ENCODE peak calls at places on chromosomes 6 and 20, in four cellular contexts. B is cardiac fibroblast, P is choroid plexus epithelial cell, Z is AG09309. S is an unnamed sample.

GRCh38 chr6:22536111-22536510 is 33.3 kb upstream of the HDGFL1 start:
- DNase-seq in B (no peak), P (no peak), Z (no peak), S (no peak)

GRCh38 chr6:69866351-69867074 is at the start of gene COL19A1:
- DNase-seq in Z (no peak), B (peak), P (peak), S (peak)

GRCh38 chr6:158018851-158019361 is 37.2 kb downstream of the SYNJ2 start:
- DNase-seq in Z (no peak), P (peak), B (peak), S (no peak)

GRCh38 chr6:117840541-117840983 is 66.5 kb upstream of the SLC35F1 start:
- DNase-seq in Z (no peak), P (peak), B (peak), S (peak)

GRCh38 chr6:46053034-46053933 is 37.6 kb upstream of the CLIC5 start:
- DNase-seq in B (peak), P (peak), Z (no peak), S (no peak)

GRCh38 chr20:62400021-62400420 is 7.1 kb downstream of the CABLES2 start:
- DNase-seq in P (no peak), Z (no peak), B (no peak), S (no peak)

GRCh38 chr20:1060985-1061384 is 57.4 kb upstream of the PSMF1 start:
- DNase-seq in Z (no peak), B (no peak), P (no peak), S (peak)

GRCh38 chr20:45358282-45359068 is 4.5 kb upstream of the SYS1 start:
- DNase-seq in B (peak), Z (peak), P (peak), S (peak)

GRCh38 chr20:46276531-46276930 is 31.8 kb downstream of the CDH22 start:
- DNase-seq in P (no peak), Z (no peak), B (no peak), S (no peak)

GRCh38 chr6:2866183-2866846 is 24.7 kb upstream of the SERPINB1 start:
- DNase-seq in P (no peak), B (no peak), Z (no peak), S (no peak)

S was measured in SW480.